ENCODE peak calls at places on chromosomes 12 and 14, in nine cellular contexts. Z is activated CD4-positive, alpha-beta T cell treated with anti-CD3 and anti-CD28 coated beads for 24 hours; T is upper lobe of right lung; R is cardiac muscle cell; D is breast epithelium; J is stimulated activated CD4-positive, alpha-beta T cell treated with anti-CD3 and anti-CD28 coated beads, Interleukin-2, amount 100 ng/mL, for 24 hours; V is A549; G is pancreas; K is HCEC 1CT. L is an unnamed sample.

GRCh38 chr12:66290716-66291200 is 11.5 kb upstream of the HELB start:
- DNase-seq in Z (no peak), T (no peak), R (no peak), D (no peak), J (no peak), V (no peak), G (no peak), K (no peak), L (no peak)

GRCh38 chr12:47818701-47819543 is 781 bp downstream of the HDAC7 start:
- DNase-seq in Z (no peak), T (peak), R (peak), D (peak), J (peak), V (peak), G (peak), K (peak), L (peak)

GRCh38 chr12:49824886-49825285 is 3.3 kb downstream of the NCKAP5L start:
- DNase-seq in Z (no peak), T (no peak), R (no peak), D (no peak), J (no peak), V (no peak), G (no peak), K (peak), L (no peak)

GRCh38 chr12:8953773-8954402 is 4.4 kb upstream of the M6PR start:
- DNase-seq in Z (peak), T (no peak), R (no peak), D (no peak), J (peak), V (no peak), G (no peak), K (no peak), L (no peak)

GRCh38 chr12:49228653-49229052 is 36.2 kb upstream of the TUBA1C start:
- DNase-seq in Z (no peak), T (no peak), R (no peak), D (no peak), J (no peak), V (no peak), G (no peak), K (no peak), L (no peak)

GRCh38 chr12:57574795-57575194 is 16.2 kb upstream of the PIP4K2C start:
- DNase-seq in Z (no peak), T (no peak), R (no peak), D (no peak), J (no peak), V (no peak), G (no peak), K (no peak), L (no peak)

GRCh38 chr12:11801643-11802042 is 152.2 kb downstream of the ETV6 start:
- DNase-seq in Z (no peak), T (no peak), R (no peak), D (no peak), J (no peak), V (no peak), G (no peak), K (no peak), L (no peak)

GRCh38 chr12:106359620-106360399 is 2.3 kb downstream of the POLR3B start:
- DNase-seq in Z (no peak), T (no peak), R (no peak), D (no peak), J (no peak), V (no peak), G (no peak), K (no peak), L (no peak)

GRCh38 chr12:121753844-121754264 is 39.6 kb downstream of the RHOF start:
- DNase-seq in Z (no peak), T (peak), R (no peak), D (peak), J (no peak), V (no peak), G (peak), K (no peak), L (no peak)

GRCh38 chr12:33876618-33877017 is 145.7 kb upstream of the ALG10 start:
- DNase-seq in Z (no peak), T (no peak), R (no peak), D (no peak), J (no peak), V (no peak), G (no peak), K (no peak), L (no peak)

GRCh38 chr12:2833327-2833726 is 1.5 kb downstream of the NRIP2 start:
- DNase-seq in Z (no peak), T (no peak), R (no peak), D (no peak), J (no peak), V (no peak), G (no peak), K (no peak), L (no peak)

GRCh38 chr14:68694516-68695235 is 98.2 kb downstream of the ZFP36L1 start:
- DNase-seq in Z (no peak), T (no peak), R (no peak), D (no peak), J (no peak), V (no peak), G (no peak), K (peak), L (no peak)

L was measured in GM12892.